ENCODE peak calls at places on chromosomes 7 and 10, in five cellular contexts. D, C, S, Z and I are unnamed samples.

GRCh38 chr7:159064816-159065130 is 79.9 kb downstream of the VIPR2 start:
- DNase-seq in D (no peak), C (no peak), S (no peak), Z (no peak), I (no peak)

GRCh38 chr10:119375574-119376265 is 166.8 kb downstream of the RGS10 start:
- DNase-seq in D (no peak), C (peak; percentile 36), S (peak; percentile 54), Z (no peak), I (no peak)

GRCh38 chr7:55111007-55111406 is 92.2 kb downstream of the EGFR start:
- DNase-seq in D (no peak), C (no peak), S (no peak), Z (no peak), I (no peak)

GRCh38 chr7:130982160-130982638 is 248.2 kb upstream of the KLF14 start:
- DNase-seq in D (peak; percentile 51), C (no peak), S (peak; percentile 43), Z (peak; percentile 62), I (no peak)

GRCh38 chr10:91206427-91206826 is 14.0 kb upstream of the PCGF5 start:
- DNase-seq in D (no peak), C (no peak), S (no peak), Z (no peak), I (no peak)

GRCh38 chr10:129332476-129332875 is 134.6 kb upstream of the MGMT start:
- DNase-seq in D (no peak), C (no peak), S (peak; percentile 29), Z (peak; percentile 53), I (no peak)

GRCh38 chr7:47788083-47788482 is 160.2 kb downstream of the PKD1L1 start:
- DNase-seq in D (no peak), C (no peak), S (no peak), Z (no peak), I (no peak)

GRCh38 chr7:86956567-86956966 is 102.9 kb downstream of the ELAPOR2 start:
- DNase-seq in D (no peak), C (no peak), S (no peak), Z (no peak), I (no peak)

GRCh38 chr10:103687172-103687571 is 168.2 kb downstream of the SH3PXD2A start:
- DNase-seq in D (no peak), C (no peak), S (no peak), Z (no peak), I (no peak)

GRCh38 chr7:87474533-87475358 is 734 bp downstream of the ABCB4 start:
- DNase-seq in D (no peak), C (no peak), S (no peak), Z (peak; percentile 88), I (no peak)

GRCh38 chr7:16421333-16422099 is at the start of gene CRPPA:
- DNase-seq in D (peak; percentile 15), C (no peak), S (peak; percentile 73), Z (peak; percentile 64), I (no peak)

GRCh38 chr7:71633571-71634008 is 501.6 kb downstream of the GALNT17 start:
- DNase-seq in D (peak; percentile 98), C (no peak), S (no peak), Z (no peak), I (no peak)

GRCh38 chr7:74527842-74528241 is 74.1 kb downstream of the GTF2IRD1 start:
- DNase-seq in D (no peak), C (no peak), S (no peak), Z (no peak), I (no peak)

GRCh38 chr10:36608866-36609265 is 516.5 kb upstream of the ANKRD30A start:
- DNase-seq in D (no peak), C (no peak), S (no peak), Z (no peak), I (no peak)

GRCh38 chr7:143289421-143289820 is 1.3 kb downstream of the CASP2 start:
- DNase-seq in D (no peak), C (no peak), S (no peak), Z (peak; percentile 54), I (no peak)

GRCh38 chr10:44898665-44899064 is 12.5 kb upstream of the TMEM72 start:
- DNase-seq in D (no peak), C (no peak), S (no peak), Z (no peak), I (no peak)

GRCh38 chr7:95688931-95689453 is 83.4 kb upstream of the DYNC1I1 start:
- DNase-seq in D (no peak), C (no peak), S (no peak), Z (no peak), I (peak; percentile 34)

GRCh38 chr10:130073912-130074311 is 36.7 kb downstream of the C10orf143 start:
- DNase-seq in D (no peak), C (no peak), S (no peak), Z (no peak), I (no peak)

GRCh38 chr7:80284848-80285247 is 150.2 kb downstream of the GNAI1 start:
- DNase-seq in D (peak; percentile 38), C (no peak), S (no peak), Z (no peak), I (no peak)

GRCh38 chr7:26398436-26399308 is 107.0 kb downstream of the SNX10 start:
- DNase-seq in D (no peak), C (no peak), S (peak; percentile 65), Z (peak; percentile 93), I (no peak)

GRCh38 chr10:78177013-78177370 is 143.3 kb downstream of the RPS24 start:
- DNase-seq in D (no peak), C (no peak), S (no peak), Z (no peak), I (no peak)

GRCh38 chr7:2299853-2300512 is 14.3 kb downstream of the SNX8 start:
- DNase-seq in D (no peak), C (no peak), S (no peak), Z (peak; percentile 50), I (no peak)